ENCODE peak calls at places on chromosomes 11 and 22, in six cellular contexts. Y is HEK293T; E is fibroblast of the conjunctiva; W is activated CD4-positive, alpha-beta T cell treated with anti-CD3 and anti-CD28 coated beads, Interleukin-2, amount 10 ng/mL, durations not matched to agents 7 days and 5 days; N is WTC11; Z is mesenchymal stem cell. F is an unnamed sample.

GRCh38 chr11:119107538-119108150 is 500 bp downstream of the C2CD2L start:
- DNase-seq in Y (peak; percentile 28), E (no peak), W (no peak), N (no peak), Z (no peak), F (no peak)

GRCh38 chr11:33373636-33374035 is 116.5 kb downstream of the HIPK3 start:
- DNase-seq in Y (no peak), E (no peak), W (no peak), N (no peak), Z (no peak), F (no peak)

GRCh38 chr11:95081412-95081811 is 8.2 kb upstream of the ENDOD1 start:
- DNase-seq in Y (no peak), E (no peak), W (no peak), N (no peak), Z (peak; percentile 20), F (no peak)

GRCh38 chr11:111559791-111560190 is 19.3 kb downstream of the LAYN start:
- DNase-seq in Y (no peak), E (no peak), W (no peak), N (no peak), Z (no peak), F (no peak)

GRCh38 chr11:93542753-93543246 is 391 bp downstream of the SMCO4 start:
- DNase-seq in Y (peak; percentile 50), E (no peak), W (no peak), N (peak; percentile 67), Z (no peak), F (peak; percentile 55)

GRCh38 chr11:64341429-64341828 is 1.4 kb downstream of the CCDC88B start:
- DNase-seq in Y (no peak), E (no peak), W (no peak), N (no peak), Z (no peak), F (no peak)

GRCh38 chr22:45980776-45981175 is 3.8 kb upstream of the WNT7B start:
- DNase-seq in Y (no peak), E (no peak), W (no peak), N (no peak), Z (peak; percentile 11), F (no peak)

GRCh38 chr22:43000441-43001175 is 14.3 kb downstream of the PACSIN2 start:
- DNase-seq in Y (no peak), E (no peak), W (no peak), N (no peak), Z (peak; percentile 56), F (no peak)

GRCh38 chr11:66264893-66265292 is 3.5 kb upstream of the RAB1B start:
- DNase-seq in Y (peak; percentile 33), E (no peak), W (peak; percentile 46), N (peak; percentile 90), Z (no peak), F (peak; percentile 13)

GRCh38 chr22:46250035-46250782 is at the start of gene CDPF1:
- DNase-seq in Y (peak; percentile 87), E (peak; percentile 35), W (peak; percentile 94), N (peak; percentile 85), Z (peak; percentile 85), F (peak; percentile 94)

GRCh38 chr11:9613118-9613829 is 39.8 kb downstream of the WEE1 start:
- DNase-seq in Y (peak; percentile 94), E (peak; percentile 96), W (peak; percentile 87), N (peak; percentile 95), Z (peak; percentile 97), F (peak; percentile 98)

GRCh38 chr11:128342511-128343133 is 244.7 kb downstream of the ETS1 start:
- DNase-seq in Y (no peak), E (no peak), W (peak; percentile 62), N (no peak), Z (peak; percentile 72), F (no peak)

GRCh38 chr11:43578346-43579170 is 102.0 kb upstream of the HSD17B12 start:
- DNase-seq in Y (no peak), E (no peak), W (no peak), N (no peak), Z (peak; percentile 45), F (peak; percentile 48)

GRCh38 chr22:36871669-36872081 is 10.9 kb downstream of the NCF4 start:
- DNase-seq in Y (no peak), E (no peak), W (no peak), N (no peak), Z (no peak), F (no peak)

GRCh38 chr22:49934891-49935557 is 16.6 kb downstream of the CRELD2 start:
- DNase-seq in Y (no peak), E (peak; percentile 42), W (peak; percentile 91), N (peak; percentile 79), Z (peak; percentile 66), F (peak; percentile 9)

GRCh38 chr11:12529041-12529440 is 145.2 kb upstream of the TEAD1 start:
- DNase-seq in Y (no peak), E (no peak), W (no peak), N (no peak), Z (no peak), F (no peak)

GRCh38 chr11:45794169-45794568 is 10.8 kb upstream of the SLC35C1 start:
- DNase-seq in Y (no peak), E (no peak), W (no peak), N (no peak), Z (no peak), F (no peak)

GRCh38 chr11:116078101-116078561 is 573.9 kb upstream of the CADM1 start:
- DNase-seq in Y (peak; percentile 51), E (no peak), W (no peak), N (peak; percentile 41), Z (peak; percentile 3), F (no peak)

GRCh38 chr11:10638285-10638684 is 55.3 kb downstream of the IRAG1 start:
- DNase-seq in Y (no peak), E (peak; percentile 6), W (no peak), N (no peak), Z (no peak), F (no peak)

GRCh38 chr11:3049430-3050243 is 7.6 kb downstream of the CARS1 start:
- DNase-seq in Y (no peak), E (peak; percentile 88), W (peak; percentile 55), N (no peak), Z (peak; percentile 99), F (no peak)

GRCh38 chr11:944711-945470 is 19.2 kb downstream of the AP2A2 start:
- DNase-seq in Y (no peak), E (peak; percentile 17), W (no peak), N (peak; percentile 72), Z (no peak), F (no peak)

GRCh38 chr11:116502641-116503061 is 270.1 kb downstream of the BUD13 start:
- DNase-seq in Y (no peak), E (no peak), W (no peak), N (no peak), Z (no peak), F (no peak)